ENCODE peak calls at places on chromosomes 3 and 15, in five cellular contexts. F is A549; T is activated T-helper 9 cell treated with anti-CD3 and anti-CD28 coated beads, Interleukin-2, amount 50 U/mL, for 16 hours; P is right cardiac atrium; B is natural killer cell treated with Interleukin-12 subunit alpha and Interleukin-12 subunit beta and Interleukin-15 and Interleukin-18, amount 100 ng/mL, for 72 hours. K is an unnamed sample.
A peak's percentile ranks its signal among the peaks of the same experiment; 100 is the strongest.

GRCh38 chr3:62178032-62178431 is 195.3 kb downstream of the FEZF2 start:
- DNase-seq in F (no peak), T (no peak), P (no peak), B (no peak), K (no peak)

GRCh38 chr3:47890037-47890831 is 87.3 kb downstream of the DHX30 start:
- DNase-seq in F (no peak), T (no peak), P (no peak), B (no peak), K (peak; percentile 84)

GRCh38 chr15:90002428-90002844 is 1.3 kb downstream of the ZNF710 start:
- DNase-seq in F (peak; percentile 71), T (no peak), P (peak; percentile 80), B (no peak), K (peak; percentile 69)

GRCh38 chr15:63634154-63634553 is 37.0 kb downstream of the FBXL22 start:
- DNase-seq in F (no peak), T (no peak), P (no peak), B (no peak), K (no peak)

GRCh38 chr15:74011610-74012009 is 17.1 kb downstream of the PML start:
- DNase-seq in F (no peak), T (no peak), P (peak; percentile 81), B (no peak), K (no peak)

GRCh38 chr15:85563328-85563727 is 182.9 kb downstream of the AKAP13 start:
- DNase-seq in F (no peak), T (no peak), P (no peak), B (no peak), K (no peak)

GRCh38 chr3:161150001-161150525 is 44.9 kb upstream of the B3GALNT1 start:
- DNase-seq in F (no peak), T (no peak), P (no peak), B (no peak), K (no peak)

GRCh38 chr3:51392301-51393095 is 1.4 kb downstream of the RBM15B start:
- DNase-seq in F (no peak), T (no peak), P (peak; percentile 56), B (no peak), K (no peak)

GRCh38 chr3:166052440-166052839 is 215.2 kb upstream of the BCHE start:
- DNase-seq in F (no peak), T (no peak), P (no peak), B (no peak), K (no peak)

GRCh38 chr3:33658971-33659848 is 58.8 kb downstream of the CLASP2 start:
- DNase-seq in F (peak; percentile 50), T (no peak), P (peak; percentile 89), B (no peak), K (peak; percentile 75)

GRCh38 chr3:54826255-54826691 is 101.6 kb downstream of the LRTM1 start:
- DNase-seq in F (no peak), T (no peak), P (no peak), B (no peak), K (no peak)

GRCh38 chr3:197270558-197271317 is 27.7 kb downstream of the DLG1 start:
- DNase-seq in F (no peak), T (no peak), P (no peak), B (no peak), K (no peak)

GRCh38 chr3:160697628-160698382 is 20.8 kb downstream of the ARL14 start:
- DNase-seq in F (no peak), T (no peak), P (no peak), B (no peak), K (no peak)

GRCh38 chr3:146382386-146382785 is 87.0 kb downstream of the PLSCR2 start:
- DNase-seq in F (peak; percentile 13), T (no peak), P (no peak), B (no peak), K (peak; percentile 18)

GRCh38 chr3:127762077-127762786 is 60.1 kb downstream of the MGLL start:
- DNase-seq in F (no peak), T (no peak), P (peak; percentile 72), B (no peak), K (no peak)

GRCh38 chr15:51874751-51875644 is 45.5 kb downstream of the TMOD3 start:
- DNase-seq in F (peak; percentile 85), T (no peak), P (no peak), B (no peak), K (no peak)

GRCh38 chr3:49276475-49277356 is at the start of gene C3orf62:
- DNase-seq in F (peak; percentile 28), T (peak; percentile 64), P (peak; percentile 98), B (peak; percentile 89), K (no peak)

GRCh38 chr3:150217691-150218090 is 190.4 kb upstream of the TSC22D2 start:
- DNase-seq in F (no peak), T (no peak), P (no peak), B (no peak), K (no peak)